ENCODE peak calls at places on chromosome 13, in five cellular contexts. F is transverse colon; P is uterus; C is activated naive CD8-positive, alpha-beta T cell treated with anti-CD3 and anti-CD28 coated beads, Interleukin-2, amount 50 U/mL, for 24 hours; W is choroid plexus epithelial cell. S is an unnamed sample.

GRCh38 chr13:79782541-79783216 is 301.7 kb downstream of the NDFIP2 start:
- DNase-seq in F (no peak), P (no peak), C (no peak), W (peak), S (peak)

GRCh38 chr13:49740870-49741269 is 49.6 kb upstream of the EBPL start:
- DNase-seq in F (no peak), P (no peak), C (no peak), W (no peak), S (no peak)

GRCh38 chr13:113533441-113533840 is 42.9 kb upstream of the DCUN1D2 start:
- DNase-seq in F (no peak), P (no peak), C (no peak), W (no peak), S (no peak)

GRCh38 chr13:24306632-24307031 is 2.7 kb upstream of the C1QTNF9 start:
- DNase-seq in F (no peak), P (no peak), C (no peak), W (peak), S (no peak)

GRCh38 chr13:27371932-27372331 is 52.5 kb upstream of the GTF3A start:
- DNase-seq in F (no peak), P (no peak), C (no peak), W (no peak), S (no peak)

GRCh38 chr13:113656831-113657671 is 947 bp downstream of the ATP4B start:
- DNase-seq in F (peak), P (peak), C (no peak), W (no peak), S (peak)

GRCh38 chr13:30713133-30713532 is 22.2 kb upstream of the ALOX5AP start:
- DNase-seq in F (peak), P (no peak), C (no peak), W (no peak), S (no peak)

GRCh38 chr13:98910501-98910951 is 67.3 kb downstream of the DOCK9 start:
- DNase-seq in F (no peak), P (no peak), C (peak), W (peak), S (no peak)

GRCh38 chr13:40798380-40798779 is 9.0 kb downstream of the SLC25A15 start:
- DNase-seq in F (no peak), P (no peak), C (no peak), W (no peak), S (no peak)

GRCh38 chr13:74270018-74270417 is 135.8 kb upstream of the KLF12 start:
- DNase-seq in F (no peak), P (no peak), C (no peak), W (no peak), S (no peak)

GRCh38 chr13:46804391-46804815 is 7.4 kb upstream of the ESD start:
- DNase-seq in F (no peak), P (no peak), C (no peak), W (peak), S (no peak)

GRCh38 chr13:51845574-51846318 is 769 bp upstream of the TMEM272 start:
- DNase-seq in F (no peak), P (no peak), C (no peak), W (no peak), S (no peak)

GRCh38 chr13:112623051-112623711 is 35.2 kb upstream of the TUBGCP3 start:
- DNase-seq in F (no peak), P (no peak), C (no peak), W (no peak), S (no peak)

GRCh38 chr13:80458546-80458945 is 117.6 kb upstream of the SPRY2 start:
- DNase-seq in F (no peak), P (no peak), C (no peak), W (peak), S (no peak)

GRCh38 chr13:110444226-110444653 is 117.3 kb downstream of the RAB20 start:
- DNase-seq in F (no peak), P (peak), C (no peak), W (peak), S (peak)

GRCh38 chr13:78593652-78594494 is 9.5 kb downstream of the POU4F1 start:
- DNase-seq in F (no peak), P (no peak), C (no peak), W (no peak), S (no peak)

GRCh38 chr13:67048084-67048792 is 181.9 kb downstream of the PCDH9 start:
- DNase-seq in F (no peak), P (no peak), C (no peak), W (peak), S (no peak)

GRCh38 chr13:31610270-31610998 is 128.9 kb upstream of the RXFP2 start:
- DNase-seq in F (no peak), P (no peak), C (no peak), W (no peak), S (no peak)

GRCh38 chr13:99258946-99259345 is 767 bp upstream of the GPR18 start:
- DNase-seq in F (no peak), P (no peak), C (no peak), W (no peak), S (no peak)

S was measured in left ventricle myocardium inferior.